ENCODE peak calls at places on chromosome 11, in four cellular contexts. A is fibroblast of lung, O is neuronal stem cell, K is SK-N-SH. D is an unnamed sample.
A peak's percentile ranks its signal among the peaks of the same experiment; 100 is the strongest.

GRCh38 chr11:1295591-1295990 is 13.8 kb downstream of the TOLLIP start:
- DNase-seq in A (no peak), O (no peak), K (no peak), D (no peak)

GRCh38 chr11:80163011-80163410 is 722.2 kb upstream of the TENM4 start:
- DNase-seq in A (peak; percentile 81), O (no peak), K (no peak), D (no peak)

GRCh38 chr11:80346660-80347059 is 905.8 kb upstream of the TENM4 start:
- DNase-seq in A (no peak), O (no peak), K (no peak), D (no peak)

GRCh38 chr11:85947431-85948272 is 92.5 kb downstream of the CCDC83 start:
- DNase-seq in A (peak; percentile 80), O (no peak), K (no peak), D (no peak)

GRCh38 chr11:109249597-109249996 is 172.4 kb upstream of the C11orf87 start:
- DNase-seq in A (no peak), O (no peak), K (no peak), D (no peak)

GRCh38 chr11:46273511-46274205 is 3.8 kb upstream of the CREB3L1 start:
- DNase-seq in A (peak; percentile 24), O (no peak), K (no peak), D (no peak)

GRCh38 chr11:66683877-66684276 is 6.2 kb upstream of the RBM4B start:
- DNase-seq in A (no peak), O (no peak), K (no peak), D (no peak)

GRCh38 chr11:126570489-126570888 is 215.0 kb downstream of the ST3GAL4 start:
- DNase-seq in A (no peak), O (no peak), K (no peak), D (no peak)

GRCh38 chr11:1168256-1168655 is 10.5 kb downstream of the MUC5AC start:
- DNase-seq in A (no peak), O (no peak), K (peak; percentile 9), D (no peak)

GRCh38 chr11:32893947-32894827 is 1.6 kb downstream of the QSER1 start:
- DNase-seq in A (peak; percentile 93), O (peak; percentile 39), K (peak; percentile 72), D (no peak)

GRCh38 chr11:79431535-79431934 is 9.3 kb downstream of the TENM4 start:
- DNase-seq in A (peak; percentile 92), O (no peak), K (no peak), D (no peak)

GRCh38 chr11:45097721-45098493 is 48.5 kb upstream of the PRDM11 start:
- DNase-seq in A (peak; percentile 66), O (peak; percentile 89), K (peak; percentile 6), D (peak; percentile 85)

GRCh38 chr11:66112640-66113098 is 42.6 kb downstream of the PACS1 start:
- DNase-seq in A (peak; percentile 83), O (no peak), K (no peak), D (no peak)

GRCh38 chr11:75593337-75593915 is 31.4 kb downstream of the SERPINH1 start:
- DNase-seq in A (no peak), O (no peak), K (no peak), D (no peak)

GRCh38 chr11:96324912-96325311 is 18.1 kb downstream of the MAML2 start:
- DNase-seq in A (peak; percentile 94), O (no peak), K (no peak), D (no peak)
- H3K9ac ChIP-seq in A (no peak overlapping the region), O (no peak overlapping the region), K (peak overlapping the region; percentile 35), D (no peak overlapping the region)

GRCh38 chr11:76889414-76889975 is 28.8 kb downstream of the ACER3 start:
- DNase-seq in A (no peak), O (no peak), K (no peak), D (no peak)
- H3K9ac ChIP-seq in A (no peak overlapping the region), O (no peak overlapping the region), K (no peak overlapping the region), D (no peak overlapping the region)

GRCh38 chr11:17386331-17387084 is 2.0 kb downstream of the KCNJ11 start:
- DNase-seq in A (peak; percentile 12), O (no peak), K (peak; percentile 74), D (no peak)

GRCh38 chr11:17385492-17385891 is 3.0 kb downstream of the KCNJ11 start:
- DNase-seq in A (no peak), O (no peak), K (no peak), D (no peak)

GRCh38 chr11:17384002-17384511 is 4.4 kb downstream of the KCNJ11 start:
- DNase-seq in A (peak; percentile 67), O (peak; percentile 91), K (peak; percentile 73), D (peak; percentile 70)

GRCh38 chr11:17387280-17387679 is 1.2 kb downstream of the KCNJ11 start:
- DNase-seq in A (no peak), O (no peak), K (no peak), D (no peak)

GRCh38 chr11:17385926-17386325 is 2.5 kb downstream of the KCNJ11 start:
- DNase-seq in A (no peak), O (no peak), K (peak; percentile 3), D (no peak)
- H3K9ac ChIP-seq in A (no peak overlapping the region), O (no peak overlapping the region), K (no peak overlapping the region), D (no peak overlapping the region)

DNA sequence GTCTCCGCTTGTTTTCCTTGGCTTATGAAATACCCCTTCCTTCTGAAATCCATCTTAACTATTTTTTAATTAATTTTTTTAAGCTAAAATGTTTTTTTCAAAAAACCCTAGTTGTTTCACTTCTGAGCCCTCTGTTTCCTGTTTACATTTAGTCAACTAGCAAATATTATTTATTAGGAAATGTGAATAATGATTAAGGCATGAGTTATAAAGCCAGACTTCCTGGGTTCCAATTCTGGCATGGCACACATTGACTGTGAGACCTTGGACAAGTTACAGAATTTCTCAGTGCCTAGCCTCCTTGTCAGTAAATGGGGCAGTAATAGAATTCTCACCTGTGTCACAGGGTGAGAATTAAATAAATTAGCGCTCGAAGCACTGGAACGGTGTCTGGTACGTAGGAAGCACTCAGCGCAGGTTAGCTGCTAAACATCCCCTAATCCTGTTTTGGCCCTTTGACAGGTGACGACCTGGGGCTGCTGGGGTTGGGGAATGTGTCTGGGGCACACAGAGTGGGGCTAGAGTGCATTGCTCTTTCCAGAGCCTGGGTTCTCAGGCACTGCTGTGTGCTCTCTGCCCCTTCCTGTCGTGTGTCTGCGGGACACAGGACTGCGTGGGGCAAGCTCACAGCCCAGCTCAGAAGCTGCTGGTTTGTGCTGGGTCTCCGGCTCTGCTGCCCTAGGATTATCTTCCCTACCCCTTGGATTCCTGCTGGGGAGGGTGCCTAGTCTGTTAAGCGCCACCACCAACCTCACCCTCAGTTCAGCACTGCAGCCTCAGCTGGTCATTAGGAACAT is 13.1 kb downstream of the PANX1 start:
- DNase-seq in A (no peak), O (no peak), K (no peak), D (no peak)
- H3K9ac ChIP-seq in A (no peak overlapping the region), O (no peak overlapping the region), K (no peak overlapping the region), D (no peak overlapping the region)

DNA sequence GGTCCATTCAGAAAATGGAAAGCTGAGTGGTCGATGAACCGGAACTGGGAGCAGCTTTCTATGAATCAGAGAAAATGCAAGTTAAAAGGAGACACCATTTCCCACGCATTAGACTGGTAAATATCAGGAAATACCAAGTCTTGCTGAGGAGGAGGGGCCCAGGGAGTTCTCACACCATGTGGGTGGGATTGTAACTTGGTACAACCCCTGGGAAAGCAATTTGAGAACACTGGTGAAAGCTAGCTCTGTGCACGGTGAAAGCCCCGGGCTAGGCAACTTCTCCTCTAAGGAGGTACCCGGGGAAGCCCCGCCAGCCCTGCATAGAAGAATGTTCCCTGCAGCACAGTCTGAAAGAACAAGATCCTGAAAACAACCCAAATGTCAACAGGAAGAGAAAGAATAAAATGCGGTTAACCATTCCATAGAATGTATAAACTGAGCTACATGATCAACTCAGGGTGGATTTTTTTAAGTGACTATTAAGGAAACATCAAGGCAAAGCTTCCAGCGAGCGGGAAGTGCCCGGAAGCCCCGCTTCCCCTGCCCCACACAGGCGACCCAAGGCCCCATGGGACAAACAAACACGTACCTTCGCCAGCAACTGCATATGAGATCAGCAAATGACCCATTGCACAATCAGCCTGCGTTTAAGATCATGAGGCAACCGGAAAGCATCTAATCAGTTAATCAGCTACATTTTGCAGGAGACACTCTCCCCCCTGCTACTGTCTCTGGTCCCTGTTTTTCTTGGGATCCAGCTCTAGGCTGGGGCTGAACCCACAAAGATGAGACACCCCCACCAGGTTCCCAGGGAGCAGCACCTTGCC is 11.3 kb downstream of the SHANK2 start:
- DNase-seq in A (peak; percentile 56), O (no peak), K (peak; percentile 12), D (peak; percentile 72)
- H3K9ac ChIP-seq in A (no peak overlapping the region), O (no peak overlapping the region), K (no peak overlapping the region), D (peak overlapping the region; percentile 42)

GRCh38 chr11:18698341-18699268 is at the start of gene TMEM86A:
- DNase-seq in A (peak; percentile 61), O (peak; percentile 91), K (peak; percentile 99), D (peak; percentile 55)
- H3K9ac ChIP-seq in A (peak within 1 kb of the TSS; percentile 22), O (peak within 1 kb of the TSS; percentile 70), K (peak within 1 kb of the TSS; percentile 55), D (peak within 1 kb of the TSS; percentile 42)

GRCh38 chr11:6611092-6612007 is 666 bp downstream of the TAF10 start:
- DNase-seq in A (peak; percentile 44), O (no peak), K (no peak), D (no peak)

GRCh38 chr11:6608011-6608410 is 4.0 kb downstream of the TAF10 start:
- DNase-seq in A (no peak), O (no peak), K (no peak), D (no peak)

GRCh38 chr11:6610591-6610990 is 1.4 kb downstream of the TAF10 start:
- DNase-seq in A (no peak), O (no peak), K (no peak), D (no peak)

GRCh38 chr11:6608726-6609501 is 3.1 kb downstream of the TAF10 start:
- DNase-seq in A (peak; percentile 50), O (no peak), K (no peak), D (no peak)

DNA sequence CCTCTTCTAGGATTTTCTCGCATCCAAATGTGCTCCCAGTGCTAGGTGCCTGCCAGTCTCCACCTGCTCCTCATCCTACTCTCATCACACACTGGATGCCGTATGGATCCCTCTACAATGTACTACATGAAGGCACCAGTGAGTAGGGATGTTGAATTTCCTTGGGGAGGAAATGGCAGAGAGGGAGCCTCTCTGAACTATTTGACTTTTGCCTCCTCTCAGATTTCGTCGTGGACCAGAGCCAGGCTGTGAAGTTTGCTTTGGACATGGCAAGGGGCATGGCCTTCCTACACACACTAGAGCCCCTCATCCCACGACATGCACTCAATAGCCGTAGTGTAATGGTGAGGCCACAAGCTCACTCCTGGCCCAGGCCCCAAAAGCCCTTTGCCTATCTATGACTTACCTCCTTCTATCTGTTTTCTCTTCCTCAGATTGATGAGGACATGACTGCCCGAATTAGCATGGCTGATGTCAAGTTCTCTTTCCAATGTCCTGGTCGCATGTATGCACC is 2.5 kb downstream of the TAF10 start:
- DNase-seq in A (no peak), O (no peak), K (no peak), D (no peak)
- H3K9ac ChIP-seq in A (no peak overlapping the region), O (no peak overlapping the region), K (no peak overlapping the region), D (no peak overlapping the region)

GRCh38 chr11:44004452-44004833 is 43.3 kb upstream of the ACCSL start:
- DNase-seq in A (no peak), O (no peak), K (no peak), D (no peak)
- H3K9ac ChIP-seq in A (no peak overlapping the region), O (no peak overlapping the region), K (no peak overlapping the region), D (no peak overlapping the region)

GRCh38 chr11:94876222-94876621 is 97.1 kb downstream of the CWC15 start:
- DNase-seq in A (no peak), O (no peak), K (no peak), D (no peak)
- H3K9ac ChIP-seq in A (peak overlapping the region; percentile 16), O (peak overlapping the region; percentile 26), K (peak overlapping the region; percentile 18), D (no peak overlapping the region)

DNA sequence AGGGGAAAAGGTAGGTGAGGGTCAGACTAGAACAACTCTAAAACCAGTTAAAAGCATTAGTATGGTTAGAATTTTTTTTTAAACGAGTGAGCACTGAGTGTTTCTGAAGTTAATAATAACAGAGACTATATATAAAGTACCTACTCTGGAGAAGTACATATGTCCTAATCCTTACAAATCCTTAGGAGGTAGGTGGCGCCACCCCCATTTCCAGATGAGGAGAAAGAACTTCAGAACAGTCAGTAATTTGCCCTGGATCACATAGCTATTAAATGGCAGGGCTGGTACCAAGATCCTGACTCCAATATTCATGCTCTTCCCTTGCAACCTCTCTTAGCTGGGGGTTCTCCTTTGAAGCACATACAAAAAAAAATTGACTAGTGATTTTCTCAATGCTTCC is 80.5 kb downstream of the CLPB start:
- DNase-seq in A (no peak), O (no peak), K (no peak), D (no peak)
- H3K9ac ChIP-seq in A (no peak overlapping the region), O (no peak overlapping the region), K (peak overlapping the region; percentile 4), D (no peak overlapping the region)